ENCODE peak calls at places on chromosome 18, in seven cellular contexts. One of them, this sample, is unnamed.

GRCh38 chr18:79801217-79801616 is 3.5 kb downstream of the KCNG2 start:
- DNase-seq in kidney epithelial cell: no peak
- DNase-seq in CD4-positive, alpha-beta memory T cell: no peak
- DNase-seq in lung: no peak
- DNase-seq in activated naive CD4-positive, alpha-beta T cell: no peak
- DNase-seq in tibial nerve: no peak
- DNase-seq in myocyte: no peak
- DNase-seq in this sample: no peak

GRCh38 chr18:58549814-58550339 is 79.0 kb downstream of the ALPK2 start:
- DNase-seq in activated naive CD4-positive, alpha-beta T cell: no peak
- DNase-seq in myocyte: no peak
- DNase-seq in tibial nerve: no peak
- DNase-seq in kidney epithelial cell: no peak
- DNase-seq in lung: no peak
- DNase-seq in CD4-positive, alpha-beta memory T cell: no peak
- DNase-seq in this sample: no peak

GRCh38 chr18:61578846-61579245 is 245.6 kb downstream of the CDH20 start:
- DNase-seq in tibial nerve: no peak
- DNase-seq in myocyte: no peak
- DNase-seq in activated naive CD4-positive, alpha-beta T cell: no peak
- DNase-seq in kidney epithelial cell: no peak
- DNase-seq in lung: no peak
- DNase-seq in CD4-positive, alpha-beta memory T cell: no peak
- DNase-seq in this sample: no peak

GRCh38 chr18:3966985-3967856 is 487.9 kb downstream of the DLGAP1 start:
- DNase-seq in activated naive CD4-positive, alpha-beta T cell: no peak
- DNase-seq in tibial nerve: no peak
- DNase-seq in kidney epithelial cell: no peak
- DNase-seq in myocyte: peak
- DNase-seq in lung: no peak
- DNase-seq in CD4-positive, alpha-beta memory T cell: no peak
- DNase-seq in this sample: no peak

GRCh38 chr18:657998-658946 is 819 bp downstream of the TYMS start:
- DNase-seq in activated naive CD4-positive, alpha-beta T cell: peak
- DNase-seq in lung: peak
- DNase-seq in kidney epithelial cell: peak
- DNase-seq in CD4-positive, alpha-beta memory T cell: peak
- DNase-seq in tibial nerve: peak
- DNase-seq in myocyte: peak
- DNase-seq in this sample: peak

GRCh38 chr18:79903787-79904356 is 47.6 kb downstream of the SLC66A2 start:
- DNase-seq in myocyte: no peak
- DNase-seq in kidney epithelial cell: no peak
- DNase-seq in activated naive CD4-positive, alpha-beta T cell: no peak
- DNase-seq in tibial nerve: no peak
- DNase-seq in lung: no peak
- DNase-seq in CD4-positive, alpha-beta memory T cell: no peak
- DNase-seq in this sample: no peak

GRCh38 chr18:43563780-43564179 is 286.5 kb upstream of the SYT4 start:
- DNase-seq in activated naive CD4-positive, alpha-beta T cell: no peak
- DNase-seq in kidney epithelial cell: no peak
- DNase-seq in myocyte: peak
- DNase-seq in tibial nerve: no peak
- DNase-seq in lung: no peak
- DNase-seq in CD4-positive, alpha-beta memory T cell: no peak
- DNase-seq in this sample: no peak

GRCh38 chr18:12015697-12016062 is 34.4 kb downstream of the IMPA2 start:
- DNase-seq in tibial nerve: no peak
- DNase-seq in kidney epithelial cell: no peak
- DNase-seq in CD4-positive, alpha-beta memory T cell: no peak
- DNase-seq in myocyte: peak
- DNase-seq in lung: peak
- DNase-seq in activated naive CD4-positive, alpha-beta T cell: no peak
- DNase-seq in this sample: no peak

GRCh38 chr18:32937007-32937540 is 164.3 kb upstream of the KLHL14 start:
- DNase-seq in CD4-positive, alpha-beta memory T cell: no peak
- DNase-seq in kidney epithelial cell: no peak
- DNase-seq in tibial nerve: no peak
- DNase-seq in myocyte: no peak
- DNase-seq in activated naive CD4-positive, alpha-beta T cell: no peak
- DNase-seq in lung: no peak
- DNase-seq in this sample: no peak

GRCh38 chr18:48165104-48165866 is 234.8 kb upstream of the SMAD2 start:
- DNase-seq in kidney epithelial cell: no peak
- DNase-seq in activated naive CD4-positive, alpha-beta T cell: no peak
- DNase-seq in tibial nerve: no peak
- DNase-seq in CD4-positive, alpha-beta memory T cell: no peak
- DNase-seq in lung: no peak
- DNase-seq in myocyte: no peak
- DNase-seq in this sample: no peak

GRCh38 chr18:25661836-25662235 is 309.9 kb upstream of the ZNF521 start:
- DNase-seq in CD4-positive, alpha-beta memory T cell: no peak
- DNase-seq in lung: no peak
- DNase-seq in myocyte: no peak
- DNase-seq in tibial nerve: no peak
- DNase-seq in activated naive CD4-positive, alpha-beta T cell: no peak
- DNase-seq in kidney epithelial cell: peak
- DNase-seq in this sample: no peak